ENCODE peak calls at places on chromosomes 3 and 15, in six cellular contexts. Y is AG10803; U is activated CD8-positive, alpha-beta T cell treated with anti-CD3 and anti-CD28 coated beads, Interleukin-2, amount 10 ng/mL, durations not matched to agents 7 days and 5 days; C is HEK293T; G is NCI-H1092; T is glutamatergic neuron. A is an unnamed sample.

GRCh38 chr3:142886938-142887337 is 1.9 kb downstream of the PCOLCE2 start:
- DNase-seq in Y (peak), U (no peak), C (peak), G (no peak), T (no peak), A (peak)

GRCh38 chr3:167735233-167736107 is at the start of gene SERPINI1:
- DNase-seq in Y (peak), U (peak), C (peak), G (peak), T (peak), A (peak)

GRCh38 chr15:25862469-25863066 is 559 bp downstream of the ATP10A start:
- DNase-seq in Y (peak), U (peak), C (no peak), G (no peak), T (no peak), A (no peak)

GRCh38 chr15:72685925-72686794 is at the start of the genes BBS4 and HIGD2B:
- DNase-seq in Y (peak), U (peak), C (peak), G (no peak), T (peak), A (peak)

GRCh38 chr3:175199961-175200360 is 340.8 kb downstream of the NAALADL2 start:
- DNase-seq in Y (no peak), U (no peak), C (no peak), G (no peak), T (no peak), A (no peak)

GRCh38 chr3:117630885-117631284 is 921.3 kb downstream of the TUSC7 start:
- DNase-seq in Y (no peak), U (no peak), C (no peak), G (peak), T (peak), A (no peak)

GRCh38 chr3:44721231-44722102 is 8.0 kb upstream of the ZNF501 start:
- DNase-seq in Y (no peak), U (no peak), C (no peak), G (no peak), T (no peak), A (peak)

GRCh38 chr3:143885803-143886427 is 37.6 kb upstream of the SLC9A9 start:
- DNase-seq in Y (peak), U (peak), C (peak), G (no peak), T (no peak), A (peak)

GRCh38 chr3:185586644-185586964 is 509 bp downstream of the SENP2 start:
- DNase-seq in Y (peak), U (no peak), C (no peak), G (peak), T (no peak), A (no peak)

GRCh38 chr3:149553781-149554451 is 79.4 kb downstream of the TM4SF4 start:
- DNase-seq in Y (peak), U (no peak), C (no peak), G (no peak), T (no peak), A (peak)

GRCh38 chr3:109050591-109051167 is 67.3 kb downstream of the MORC1 start:
- DNase-seq in Y (no peak), U (peak), C (peak), G (no peak), T (peak), A (peak)

GRCh38 chr15:56469484-56469883 is 4.5 kb upstream of the MNS1 start:
- DNase-seq in Y (no peak), U (no peak), C (no peak), G (no peak), T (no peak), A (no peak)

GRCh38 chr3:194584866-194585265 is 48.4 kb downstream of the TMEM44 start:
- DNase-seq in Y (peak), U (no peak), C (no peak), G (no peak), T (no peak), A (no peak)

GRCh38 chr3:59480486-59480995 is 430.7 kb upstream of the CFAP20DC start:
- DNase-seq in Y (peak), U (peak), C (no peak), G (no peak), T (no peak), A (peak)

A was measured in fibroblast of villous mesenchyme.